ENCODE peak calls at places on chromosomes 5 and 9, in ten cellular contexts. D, V, Z, L, U, T, J, R, B and O are unnamed samples.

GRCh38 chr5:123000731-123001130 is 35.8 kb downstream of the PPIC start:
- DNase-seq in V (no peak), Z (no peak), L (no peak), D (no peak), B (no peak), U (no peak), T (no peak), J (no peak), R (no peak), O (no peak)

GRCh38 chr5:178363501-178364325 is 131.1 kb upstream of the PHYKPL start:
- DNase-seq in Z (no peak), B (no peak), V (no peak), D (no peak), T (no peak), R (no peak), L (no peak), J (no peak), U (no peak), O (no peak)

GRCh38 chr5:124263680-124264491 is 482.6 kb downstream of the ZNF608 start:
- DNase-seq in J (no peak), L (no peak), U (peak), T (no peak), R (no peak), V (no peak), Z (no peak), B (no peak), D (no peak), O (no peak)

GRCh38 chr5:111548992-111549649 is 36.8 kb upstream of the STARD4 start:
- DNase-seq in T (no peak), D (no peak), J (peak), R (no peak), L (no peak), U (no peak), Z (no peak), V (no peak), B (no peak), O (no peak)

GRCh38 chr5:56815657-56816545 is 552 bp downstream of the MAP3K1 start:
- DNase-seq in Z (no peak), J (peak), L (peak), V (no peak), B (peak), T (no peak), D (no peak), R (peak), U (peak), O (no peak)

GRCh38 chr9:2970864-2971263 is 127.0 kb upstream of the PUM3 start:
- DNase-seq in J (no peak), T (no peak), L (no peak), V (no peak), Z (no peak), D (no peak), B (no peak), U (no peak), R (no peak), O (no peak)

GRCh38 chr9:76560481-76560891 is 101.5 kb downstream of the GCNT1 start:
- DNase-seq in T (no peak), U (no peak), B (no peak), J (peak), V (peak), R (no peak), D (no peak), Z (no peak), L (no peak), O (no peak)

GRCh38 chr9:109497193-109498165 is 628 bp downstream of the PTPN3 start:
- DNase-seq in L (no peak), T (no peak), Z (no peak), U (peak), D (peak), V (no peak), B (peak), J (peak), R (no peak), O (no peak)

GRCh38 chr9:90925581-90926257 is 124.1 kb downstream of the SYK start:
- DNase-seq in V (peak), T (no peak), R (no peak), L (no peak), J (peak), B (no peak), Z (peak), U (no peak), D (no peak), O (peak)

GRCh38 chr5:126867237-126867636 is 90.3 kb downstream of the LMNB1 start:
- DNase-seq in J (no peak), T (no peak), Z (no peak), V (no peak), L (peak), B (no peak), R (no peak), U (no peak), D (no peak), O (no peak)

GRCh38 chr9:88523056-88523455 is 11.9 kb upstream of the NXNL2 start:
- DNase-seq in D (no peak), B (no peak), T (no peak), J (peak), U (no peak), Z (no peak), R (no peak), L (no peak), V (no peak), O (no peak)

GRCh38 chr9:116271991-116272390 is 118.4 kb downstream of the PAPPA start:
- DNase-seq in V (no peak), D (no peak), Z (no peak), L (no peak), B (no peak), U (peak), R (no peak), T (no peak), J (no peak), O (no peak)

DNA sequence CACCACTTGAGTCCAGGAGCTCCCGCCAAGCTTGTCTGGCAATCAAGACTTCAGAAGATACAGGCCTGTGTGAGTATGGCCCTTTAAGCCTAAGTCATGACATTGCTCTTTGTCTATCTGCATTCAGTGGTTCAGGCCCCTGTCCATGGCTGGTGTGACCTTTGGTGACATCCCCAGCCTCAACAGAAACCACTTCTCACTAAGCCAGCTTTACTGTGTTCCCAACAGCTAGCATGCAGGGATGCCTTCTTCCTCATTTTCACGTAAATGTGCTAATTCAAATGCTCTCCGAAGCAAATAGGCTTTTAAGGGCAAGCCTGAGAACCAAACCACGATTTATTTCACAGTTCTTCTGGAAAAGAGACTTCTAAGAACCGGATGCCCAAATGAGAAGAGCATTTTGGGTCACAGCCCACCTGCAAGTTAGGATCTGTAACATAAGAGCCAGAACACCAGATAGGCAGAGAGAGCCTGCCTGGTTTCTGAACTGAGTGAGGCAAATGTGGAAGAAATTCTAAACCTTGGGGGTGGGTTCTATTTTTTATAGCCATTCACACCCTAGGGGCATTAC is 14.9 kb downstream of the CD180 start:
- DNase-seq in T (no peak), R (no peak), Z (no peak), B (no peak), D (no peak), J (peak), V (no peak), U (peak), L (no peak), O (no peak)
- H3K4me3 ChIP-seq in T (no peak), R (no peak), Z (no peak), B (no peak), D (no peak), J (no peak), V (no peak), U (no peak), L (no peak), O (no peak)

GRCh38 chr9:36489453-36489852 is 83.2 kb upstream of the MELK start:
- DNase-seq in J (no peak), B (no peak), D (no peak), Z (no peak), R (no peak), L (no peak), T (no peak), V (no peak), U (no peak), O (no peak)

GRCh38 chr9:36488322-36488838 is 84.3 kb upstream of the MELK start:
- DNase-seq in B (no peak), L (no peak), V (no peak), J (no peak), D (no peak), T (no peak), R (no peak), U (no peak), Z (no peak), O (no peak)

GRCh38 chr9:36486933-36487481 is 85.7 kb upstream of the MELK start:
- DNase-seq in Z (peak), R (peak), V (no peak), D (no peak), B (peak), J (peak), L (peak), T (peak), U (peak), O (no peak)

GRCh38 chr9:36487482-36488321 is 85.0 kb upstream of the MELK start:
- DNase-seq in J (peak), U (peak), V (peak), B (peak), Z (peak), D (peak), L (peak), R (peak), T (peak), O (peak)

DNA sequence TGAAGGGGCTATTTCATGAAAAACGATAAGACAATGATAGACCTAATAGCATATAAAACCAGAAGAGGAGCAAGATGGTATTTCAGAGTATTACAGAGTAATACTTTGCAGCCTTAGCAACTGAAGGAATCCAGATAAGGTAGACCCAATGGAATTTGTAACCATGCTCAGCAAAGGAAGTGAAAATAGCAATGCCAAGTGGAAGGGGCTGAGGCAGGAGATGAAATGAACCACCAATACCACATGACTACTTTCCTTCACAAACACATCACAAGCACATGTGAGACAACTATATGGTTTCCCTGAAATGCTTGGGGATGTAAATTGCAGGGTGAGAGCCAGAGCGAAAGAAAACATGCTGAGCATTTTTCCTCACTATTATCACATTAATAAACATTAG is 79.8 kb upstream of the MELK start:
- DNase-seq in B (no peak), U (no peak), T (peak), Z (no peak), V (peak), L (no peak), J (no peak), R (no peak), D (no peak), O (no peak)
- H3K4me3 ChIP-seq in B (no peak), U (no peak), T (peak), Z (no peak), V (no peak), L (no peak), J (no peak), R (no peak), D (no peak), O (no peak)

GRCh38 chr5:6453937-6454560 is 5.4 kb downstream of the UBE2QL1 start:
- DNase-seq in D (peak), R (no peak), L (no peak), Z (no peak), B (no peak), T (no peak), J (no peak), U (no peak), V (no peak), O (no peak)
- H3K4me3 ChIP-seq in D (peak), R (peak), L (no peak), Z (no peak), B (peak), T (no peak), J (no peak), U (no peak), V (no peak), O (no peak)

GRCh38 chr9:15499108-15499507 is 11.7 kb downstream of the PSIP1 start:
- DNase-seq in V (no peak), L (no peak), T (no peak), J (no peak), D (no peak), U (no peak), Z (no peak), B (no peak), R (no peak), O (no peak)
- H3K4me3 ChIP-seq in V (no peak), L (no peak), T (no peak), J (no peak), D (no peak), U (no peak), Z (no peak), B (no peak), R (no peak), O (no peak)

GRCh38 chr9:121746411-121746810 is 95.0 kb downstream of the DAB2IP start:
- DNase-seq in T (no peak), U (no peak), D (no peak), V (no peak), J (no peak), L (no peak), Z (no peak), B (no peak), R (no peak), O (no peak)
- H3K4me3 ChIP-seq in T (no peak), U (no peak), D (no peak), V (no peak), J (no peak), L (no peak), Z (no peak), B (no peak), R (peak), O (no peak)

GRCh38 chr5:149407331-149408251 is 28.5 kb upstream of the IL17B start:
- DNase-seq in R (peak), D (no peak), J (peak), B (no peak), T (no peak), U (no peak), L (no peak), V (no peak), Z (no peak), O (no peak)
- H3K4me3 ChIP-seq in R (peak), D (peak), J (peak), B (peak), T (no peak), U (no peak), L (peak), V (peak), Z (peak), O (peak)

GRCh38 chr5:139312075-139312474 is 18.5 kb downstream of the MATR3 start:
- DNase-seq in D (no peak), T (no peak), U (peak), Z (no peak), B (no peak), L (no peak), R (no peak), V (no peak), J (no peak), O (no peak)
- H3K4me3 ChIP-seq in D (no peak), T (no peak), U (no peak), Z (no peak), B (no peak), L (no peak), R (no peak), V (no peak), J (no peak), O (no peak)

DNA sequence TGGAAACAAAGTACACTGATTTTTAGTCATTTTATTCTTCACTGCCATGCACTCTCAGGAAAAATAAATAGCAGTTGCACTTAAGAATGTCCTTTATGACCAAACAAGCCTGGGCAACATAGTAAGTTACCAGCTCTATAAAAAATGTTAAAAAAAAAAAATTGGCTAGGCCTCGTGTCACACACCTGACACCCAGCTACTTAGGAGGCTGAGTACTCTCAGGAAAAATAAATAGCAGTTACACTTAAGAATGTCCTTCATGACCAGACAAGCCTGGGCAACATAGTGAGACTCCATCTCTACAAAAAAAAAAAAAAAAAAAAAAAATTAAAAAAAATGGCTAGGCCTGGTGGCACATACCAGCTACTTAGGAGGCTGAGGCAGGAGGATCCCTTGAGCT is 304.6 kb downstream of the SLCO4C1 start:
- DNase-seq in L (no peak), J (no peak), V (no peak), B (no peak), D (no peak), R (no peak), U (no peak), Z (no peak), T (no peak), O (no peak)
- H3K4me3 ChIP-seq in L (no peak), J (no peak), V (no peak), B (no peak), D (no peak), R (no peak), U (no peak), Z (no peak), T (no peak), O (no peak)

DNA sequence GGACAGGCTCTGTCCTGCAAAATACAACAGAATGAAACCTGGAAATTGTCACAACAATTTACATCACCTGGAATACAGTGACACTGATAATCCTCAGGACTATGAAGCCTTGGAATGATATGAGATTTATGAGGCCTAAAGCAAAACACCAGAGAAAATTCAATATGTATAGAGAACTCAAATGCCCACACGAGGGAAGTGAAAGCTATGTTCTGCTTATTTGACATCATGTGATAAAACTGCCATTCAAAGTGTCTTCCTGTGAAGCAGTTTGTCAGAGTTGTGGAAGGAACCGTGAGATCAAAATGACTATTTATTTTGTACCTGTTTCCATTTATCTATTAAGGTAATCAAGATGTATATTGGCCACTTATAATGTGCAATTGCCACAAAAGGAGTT is 190.3 kb downstream of the PARP8 start:
- DNase-seq in U (no peak), L (no peak), R (no peak), T (peak), D (no peak), Z (no peak), V (no peak), J (no peak), B (no peak), O (no peak)
- H3K4me3 ChIP-seq in U (no peak), L (no peak), R (no peak), T (no peak), D (no peak), Z (no peak), V (no peak), J (no peak), B (no peak), O (no peak)